ENCODE peak calls at places on chromosomes 6 and 20, in seven cellular contexts. One of them, this sample, is unnamed.
A peak's percentile ranks its signal among the peaks of the same experiment; 100 is the strongest.

GRCh38 chr6:168908166-168908565 is 345.5 kb downstream of the THBS2 start:
- DNase-seq in cardiac muscle cell: no peak
- DNase-seq in BJ: no peak
- DNase-seq in brain microvascular endothelial cell: peak; percentile 78
- DNase-seq in colonic mucosa: no peak
- DNase-seq in hepatocyte: no peak
- DNase-seq in ovary: no peak
- DNase-seq in this sample: no peak

GRCh38 chr20:40908311-40908710 is 120.3 kb upstream of the TOP1 start:
- DNase-seq in colonic mucosa: no peak
- DNase-seq in brain microvascular endothelial cell: no peak
- DNase-seq in hepatocyte: no peak
- DNase-seq in cardiac muscle cell: no peak
- DNase-seq in BJ: no peak
- DNase-seq in ovary: no peak
- DNase-seq in this sample: no peak

GRCh38 chr6:47655719-47656595 is 42.4 kb upstream of the ADGRF4 start:
- DNase-seq in brain microvascular endothelial cell: no peak
- DNase-seq in hepatocyte: peak; percentile 81
- DNase-seq in ovary: no peak
- DNase-seq in cardiac muscle cell: peak; percentile 24
- DNase-seq in BJ: no peak
- DNase-seq in colonic mucosa: peak; percentile 75
- DNase-seq in this sample: peak; percentile 58

GRCh38 chr6:28977351-28978136 is 27.6 kb downstream of the ZNF311 start:
- DNase-seq in ovary: no peak
- DNase-seq in hepatocyte: peak; percentile 19
- DNase-seq in cardiac muscle cell: no peak
- DNase-seq in brain microvascular endothelial cell: peak; percentile 22
- DNase-seq in BJ: no peak
- DNase-seq in colonic mucosa: no peak
- DNase-seq in this sample: no peak

GRCh38 chr6:72748759-72749158 is 126.9 kb downstream of the KCNQ5 start:
- DNase-seq in hepatocyte: no peak
- DNase-seq in BJ: peak; percentile 60
- DNase-seq in colonic mucosa: no peak
- DNase-seq in ovary: no peak
- DNase-seq in cardiac muscle cell: no peak
- DNase-seq in brain microvascular endothelial cell: peak; percentile 61
- DNase-seq in this sample: no peak

GRCh38 chr20:17531537-17532025 is 402 bp upstream of the BFSP1 start:
- DNase-seq in brain microvascular endothelial cell: no peak
- DNase-seq in BJ: no peak
- DNase-seq in cardiac muscle cell: no peak
- DNase-seq in ovary: no peak
- DNase-seq in colonic mucosa: no peak
- DNase-seq in hepatocyte: no peak
- DNase-seq in this sample: no peak

GRCh38 chr6:95670011-95670463 is 92.7 kb downstream of the MANEA start:
- DNase-seq in brain microvascular endothelial cell: no peak
- DNase-seq in ovary: no peak
- DNase-seq in cardiac muscle cell: no peak
- DNase-seq in colonic mucosa: no peak
- DNase-seq in BJ: no peak
- DNase-seq in hepatocyte: no peak
- DNase-seq in this sample: no peak

GRCh38 chr6:106927531-106928398 is 46.8 kb downstream of the CD24 start:
- DNase-seq in hepatocyte: peak; percentile 79
- DNase-seq in cardiac muscle cell: peak; percentile 91
- DNase-seq in BJ: no peak
- DNase-seq in colonic mucosa: peak; percentile 75
- DNase-seq in ovary: no peak
- DNase-seq in brain microvascular endothelial cell: peak; percentile 43
- DNase-seq in this sample: peak; percentile 84

GRCh38 chr6:79842382-79843040 is 104.8 kb downstream of the ELOVL4 start:
- DNase-seq in hepatocyte: no peak
- DNase-seq in ovary: no peak
- DNase-seq in BJ: no peak
- DNase-seq in colonic mucosa: no peak
- DNase-seq in cardiac muscle cell: no peak
- DNase-seq in brain microvascular endothelial cell: no peak
- DNase-seq in this sample: no peak

GRCh38 chr6:125314019-125314581 is 12.3 kb upstream of the HDDC2 start:
- DNase-seq in colonic mucosa: peak; percentile 65
- DNase-seq in cardiac muscle cell: peak; percentile 81
- DNase-seq in ovary: peak; percentile 67
- DNase-seq in brain microvascular endothelial cell: peak; percentile 67
- DNase-seq in hepatocyte: peak; percentile 80
- DNase-seq in BJ: no peak
- DNase-seq in this sample: peak; percentile 70

GRCh38 chr20:62778601-62779416 is 17.5 kb upstream of the MRGBP start:
- DNase-seq in ovary: no peak
- DNase-seq in colonic mucosa: no peak
- DNase-seq in brain microvascular endothelial cell: no peak
- DNase-seq in BJ: no peak
- DNase-seq in hepatocyte: no peak
- DNase-seq in cardiac muscle cell: no peak
- DNase-seq in this sample: no peak

GRCh38 chr6:92706976-92707375 is 712.4 kb downstream of the EPHA7 start:
- DNase-seq in ovary: no peak
- DNase-seq in BJ: no peak
- DNase-seq in cardiac muscle cell: no peak
- DNase-seq in brain microvascular endothelial cell: no peak
- DNase-seq in colonic mucosa: no peak
- DNase-seq in hepatocyte: no peak
- DNase-seq in this sample: no peak

GRCh38 chr6:133568970-133569889 is 319.7 kb upstream of the TCF21 start:
- DNase-seq in cardiac muscle cell: peak; percentile 65
- DNase-seq in brain microvascular endothelial cell: peak; percentile 83
- DNase-seq in ovary: peak; percentile 50
- DNase-seq in BJ: peak; percentile 28
- DNase-seq in hepatocyte: peak; percentile 77
- DNase-seq in colonic mucosa: no peak
- DNase-seq in this sample: no peak

DNA sequence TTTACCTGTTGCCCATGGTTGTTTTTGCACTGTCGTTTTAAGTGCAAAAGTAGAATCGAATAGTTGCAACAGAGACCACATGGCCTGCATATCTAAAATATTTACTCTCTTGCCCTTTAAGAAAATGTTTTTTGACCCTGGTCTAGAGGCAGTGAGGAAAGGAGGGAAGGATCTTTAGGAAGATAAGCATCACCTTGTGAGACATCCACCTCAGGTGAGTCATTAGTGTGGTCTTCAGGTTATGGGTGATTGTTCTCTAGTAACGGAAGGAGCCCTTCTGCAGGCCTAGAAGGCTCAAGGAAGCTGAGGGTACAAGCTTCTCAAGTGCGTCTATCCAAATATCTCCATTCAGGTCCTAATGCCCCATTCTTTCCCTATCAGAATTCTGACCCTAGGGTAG is 6.6 kb upstream of the RAB44 start:
- DNase-seq in brain microvascular endothelial cell: no peak
- DNase-seq in hepatocyte: no peak
- DNase-seq in ovary: no peak
- DNase-seq in cardiac muscle cell: no peak
- DNase-seq in BJ: no peak
- DNase-seq in colonic mucosa: no peak
- DNase-seq in this sample: no peak
- H3K4me3 ChIP-seq in brain microvascular endothelial cell: no peak overlapping the region
- H3K4me3 ChIP-seq in hepatocyte: no peak overlapping the region
- H3K4me3 ChIP-seq in ovary: no peak overlapping the region
- H3K4me3 ChIP-seq in cardiac muscle cell: no peak overlapping the region
- H3K4me3 ChIP-seq in BJ: no peak overlapping the region
- H3K4me3 ChIP-seq in colonic mucosa: no peak overlapping the region
- H3K4me3 ChIP-seq in this sample: no peak overlapping the region

DNA sequence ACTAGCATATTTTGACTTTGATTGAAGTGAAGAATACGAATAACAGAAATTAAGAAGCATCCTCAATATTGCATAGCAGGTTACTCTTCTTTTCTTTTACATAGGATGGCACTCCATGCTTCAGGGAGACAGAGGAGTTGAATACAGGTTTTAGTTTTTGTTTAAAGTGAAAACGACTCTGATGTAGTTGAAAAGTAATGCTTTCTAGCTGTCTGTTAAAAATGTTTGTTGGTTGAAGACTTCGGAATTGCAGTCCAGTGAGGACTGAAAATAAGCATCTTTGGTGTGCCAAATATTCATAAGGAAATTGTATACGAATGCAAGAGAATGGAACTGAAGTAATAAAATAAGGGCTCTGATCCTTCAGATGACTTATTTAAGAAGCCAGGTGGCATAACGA is 618 bp upstream of the SLC16A10 start:
- DNase-seq in ovary: no peak
- DNase-seq in hepatocyte: no peak
- DNase-seq in colonic mucosa: no peak
- DNase-seq in BJ: no peak
- DNase-seq in cardiac muscle cell: no peak
- DNase-seq in brain microvascular endothelial cell: no peak
- DNase-seq in this sample: no peak
- H3K4me3 ChIP-seq in ovary: peak overlapping the region; percentile 53
- H3K4me3 ChIP-seq in hepatocyte: peak overlapping the region; percentile 91
- H3K4me3 ChIP-seq in colonic mucosa: peak overlapping the region; percentile 61
- H3K4me3 ChIP-seq in BJ: no peak overlapping the region
- H3K4me3 ChIP-seq in cardiac muscle cell: peak overlapping the region; percentile 75
- H3K4me3 ChIP-seq in brain microvascular endothelial cell: peak overlapping the region; percentile 59
- H3K4me3 ChIP-seq in this sample: no peak overlapping the region

DNA sequence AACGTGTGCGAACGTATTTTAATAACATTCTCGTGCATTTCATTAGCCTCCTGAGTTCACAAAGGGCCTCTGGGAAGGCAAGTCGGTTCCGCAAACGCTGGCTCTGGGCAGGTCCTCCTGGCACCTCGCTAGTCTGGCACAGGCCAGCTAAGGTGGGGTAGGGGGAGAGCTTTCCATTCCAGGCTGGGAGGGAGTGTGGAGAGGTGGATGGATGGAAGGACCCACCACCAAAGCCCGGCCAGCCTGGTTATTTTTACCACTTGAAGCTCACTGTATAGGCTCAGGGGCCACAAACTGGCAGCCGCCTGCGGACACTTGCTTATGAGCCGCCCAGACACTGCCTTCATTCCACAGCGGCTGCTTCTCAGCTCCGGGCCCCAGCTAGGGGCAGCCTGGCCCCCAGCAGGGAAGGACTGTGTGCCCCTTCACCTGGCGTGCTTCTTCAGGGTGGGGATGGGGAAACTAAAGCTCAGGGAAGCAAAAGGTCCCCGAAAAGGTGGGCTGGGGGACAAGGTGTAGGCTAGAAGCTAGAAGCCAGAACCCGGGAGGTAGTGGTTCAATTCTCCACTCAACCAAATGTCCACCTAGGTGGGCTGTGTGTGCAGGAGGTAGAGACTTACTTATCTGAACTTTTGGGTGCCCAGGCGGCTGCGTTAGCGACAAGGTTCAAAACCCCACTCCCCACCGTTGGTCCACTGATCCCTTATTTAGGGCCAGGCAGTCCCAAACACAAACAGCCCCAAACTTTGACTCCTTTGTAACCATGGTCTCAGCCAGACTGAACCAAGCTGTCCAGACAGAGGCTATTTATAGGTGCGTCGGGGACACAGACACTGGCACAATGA is 1.7 kb downstream of the PMEPA1 start:
- DNase-seq in brain microvascular endothelial cell: no peak
- DNase-seq in cardiac muscle cell: peak; percentile 24
- DNase-seq in hepatocyte: no peak
- DNase-seq in BJ: no peak
- DNase-seq in colonic mucosa: no peak
- DNase-seq in ovary: peak; percentile 54
- DNase-seq in this sample: no peak
- H3K4me3 ChIP-seq in brain microvascular endothelial cell: peak overlapping the region; percentile 96
- H3K4me3 ChIP-seq in cardiac muscle cell: peak overlapping the region; percentile 36
- H3K4me3 ChIP-seq in hepatocyte: peak overlapping the region; percentile 77
- H3K4me3 ChIP-seq in BJ: peak overlapping the region; percentile 60
- H3K4me3 ChIP-seq in colonic mucosa: peak overlapping the region; percentile 45
- H3K4me3 ChIP-seq in ovary: peak overlapping the region; percentile 88
- H3K4me3 ChIP-seq in this sample: no peak overlapping the region

DNA sequence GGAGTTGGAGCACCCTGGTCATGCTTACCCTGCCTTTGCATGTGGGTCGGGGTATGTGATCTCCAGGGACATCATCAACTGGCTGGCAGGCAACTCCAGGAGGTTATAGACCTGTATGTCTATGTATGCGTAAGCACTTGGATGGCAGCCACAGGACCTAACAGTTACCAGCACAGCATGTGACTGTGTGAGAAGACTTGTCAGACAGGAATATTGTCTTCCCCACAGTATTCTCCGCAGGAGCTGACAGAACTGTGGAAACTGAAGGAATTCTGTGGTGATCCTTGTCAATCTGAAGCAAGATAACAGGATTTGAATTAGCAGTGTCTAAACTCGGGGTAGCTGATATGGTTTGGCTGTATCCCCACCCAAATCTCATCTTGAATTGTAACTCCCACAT is 59.2 kb downstream of the TMEM244 start:
- DNase-seq in ovary: no peak
- DNase-seq in colonic mucosa: no peak
- DNase-seq in BJ: no peak
- DNase-seq in hepatocyte: no peak
- DNase-seq in brain microvascular endothelial cell: no peak
- DNase-seq in cardiac muscle cell: no peak
- DNase-seq in this sample: no peak
- H3K4me3 ChIP-seq in ovary: no peak overlapping the region
- H3K4me3 ChIP-seq in colonic mucosa: no peak overlapping the region
- H3K4me3 ChIP-seq in BJ: no peak overlapping the region
- H3K4me3 ChIP-seq in hepatocyte: no peak overlapping the region
- H3K4me3 ChIP-seq in brain microvascular endothelial cell: no peak overlapping the region
- H3K4me3 ChIP-seq in cardiac muscle cell: no peak overlapping the region
- H3K4me3 ChIP-seq in this sample: no peak overlapping the region

GRCh38 chr6:10659697-10660348 is 34.6 kb downstream of the C6orf52 start:
- DNase-seq in ovary: peak; percentile 11
- DNase-seq in colonic mucosa: no peak
- DNase-seq in hepatocyte: peak; percentile 61
- DNase-seq in brain microvascular endothelial cell: no peak
- DNase-seq in cardiac muscle cell: no peak
- DNase-seq in BJ: no peak
- DNase-seq in this sample: no peak
- H3K4me3 ChIP-seq in ovary: no peak overlapping the region
- H3K4me3 ChIP-seq in colonic mucosa: peak overlapping the region; percentile 11
- H3K4me3 ChIP-seq in hepatocyte: peak overlapping the region; percentile 29
- H3K4me3 ChIP-seq in brain microvascular endothelial cell: peak overlapping the region; percentile 34
- H3K4me3 ChIP-seq in cardiac muscle cell: peak overlapping the region; percentile 6
- H3K4me3 ChIP-seq in BJ: peak overlapping the region; percentile 36
- H3K4me3 ChIP-seq in this sample: no peak overlapping the region

DNA sequence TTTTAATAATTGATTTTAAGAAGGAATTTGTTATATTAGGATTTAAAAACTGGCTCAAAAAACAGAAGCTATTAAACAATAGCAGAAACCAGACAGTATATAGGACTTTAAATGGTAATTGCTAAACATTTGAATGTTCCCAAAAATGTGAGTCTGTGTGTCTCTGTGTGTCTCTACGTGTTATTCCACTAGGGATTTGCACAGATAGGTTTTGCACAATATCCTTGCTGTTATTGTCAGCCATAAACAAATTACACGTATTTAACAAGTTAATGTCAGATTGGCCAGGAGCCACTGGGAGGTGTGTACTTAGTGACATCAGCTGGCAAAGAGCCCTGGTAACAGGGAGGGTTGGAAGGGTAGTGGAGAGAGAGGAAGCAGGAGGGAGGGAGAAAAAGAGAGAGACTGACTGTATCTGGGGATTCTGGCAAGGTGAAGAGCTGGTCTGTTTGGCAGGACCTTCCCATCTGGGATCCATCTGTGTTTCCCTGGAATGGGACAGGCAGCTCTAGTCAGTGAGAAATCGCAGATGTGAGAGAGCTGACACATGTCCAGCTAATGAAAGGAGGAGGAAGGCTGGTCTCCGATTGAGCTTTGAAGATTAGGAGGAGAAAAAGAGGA is 72.2 kb downstream of the CBFA2T2 start:
- DNase-seq in BJ: peak; percentile 85
- DNase-seq in cardiac muscle cell: peak; percentile 89
- DNase-seq in brain microvascular endothelial cell: peak; percentile 70
- DNase-seq in ovary: peak; percentile 62
- DNase-seq in hepatocyte: peak; percentile 93
- DNase-seq in colonic mucosa: peak; percentile 92
- DNase-seq in this sample: no peak
- H3K4me3 ChIP-seq in BJ: no peak overlapping the region
- H3K4me3 ChIP-seq in cardiac muscle cell: peak overlapping the region; percentile 24
- H3K4me3 ChIP-seq in brain microvascular endothelial cell: no peak overlapping the region
- H3K4me3 ChIP-seq in ovary: no peak overlapping the region
- H3K4me3 ChIP-seq in hepatocyte: no peak overlapping the region
- H3K4me3 ChIP-seq in colonic mucosa: no peak overlapping the region
- H3K4me3 ChIP-seq in this sample: no peak overlapping the region

This sample was measured in mucosa of descending colon.